ENCODE peak calls at places on chromosomes 3 and 15, in six cellular contexts. E is H9, Q is bronchial epithelial cell, G is neural crest cell, D is tibial nerve, U is AG09319. P is an unnamed sample.

GRCh38 chr3:197494366-197495058 is 61.3 kb downstream of the BDH1 start:
- DNase-seq in Q (peak; percentile 80), G (no peak), D (no peak), U (no peak), E (no peak), P (no peak)

GRCh38 chr3:112811150-112811884 is 35.3 kb downstream of the CD200R1L start:
- DNase-seq in G (no peak), E (no peak), Q (no peak), U (peak; percentile 68), D (peak; percentile 61), P (peak; percentile 56)

GRCh38 chr15:86624261-86625036 is 544.8 kb downstream of the AGBL1 start:
- DNase-seq in G (peak; percentile 14), Q (peak; percentile 92), U (peak; percentile 2), E (peak; percentile 88), D (no peak), P (peak; percentile 97)

GRCh38 chr3:50138266-50139230 is 16.6 kb upstream of the SEMA3F start:
- DNase-seq in E (peak; percentile 63), U (no peak), G (no peak), D (no peak), Q (peak; percentile 39), P (peak; percentile 34)

GRCh38 chr3:174387736-174388135 is 471.4 kb upstream of the NAALADL2 start:
- DNase-seq in E (no peak), Q (no peak), U (no peak), D (no peak), G (no peak), P (no peak)

GRCh38 chr3:12990781-12991480 is 82.3 kb downstream of the IQSEC1 start:
- DNase-seq in G (no peak), E (no peak), U (peak; percentile 15), Q (peak; percentile 47), D (no peak), P (no peak)

GRCh38 chr3:43286886-43287301 is 554 bp downstream of the SNRK start:
- DNase-seq in D (no peak), U (no peak), Q (peak; percentile 10), G (peak; percentile 11), E (no peak), P (peak; percentile 29)

GRCh38 chr3:87461443-87461842 is 185.1 kb upstream of the POU1F1 start:
- DNase-seq in E (no peak), U (no peak), G (no peak), D (no peak), Q (peak; percentile 92), P (peak; percentile 4)

GRCh38 chr3:186540444-186541226 is 3.5 kb downstream of the CRYGS start:
- DNase-seq in D (peak; percentile 91), E (peak; percentile 68), G (peak; percentile 68), Q (peak; percentile 83), U (peak; percentile 22), P (peak; percentile 89)

GRCh38 chr3:39750677-39751076 is 58.7 kb upstream of the MYRIP start:
- DNase-seq in Q (no peak), D (no peak), E (no peak), G (no peak), U (no peak), P (no peak)

GRCh38 chr3:189954733-189955665 is 165.7 kb downstream of the P3H2 start:
- DNase-seq in D (no peak), U (no peak), E (no peak), G (no peak), Q (peak; percentile 69), P (peak; percentile 47)

GRCh38 chr3:147930417-147930816 is 521.3 kb downstream of the ZIC1 start:
- DNase-seq in Q (peak; percentile 53), U (no peak), D (no peak), G (no peak), E (no peak), P (peak; percentile 17)

GRCh38 chr3:57787867-57788623 is 31.9 kb downstream of the SLMAP start:
- DNase-seq in E (no peak), Q (no peak), D (no peak), U (no peak), G (no peak), P (no peak)

GRCh38 chr3:129014793-129015345 is 13.8 kb downstream of the EFCC1 start:
- DNase-seq in G (no peak), D (no peak), U (no peak), Q (no peak), E (no peak), P (no peak)

GRCh38 chr3:188052229-188052965 is 101.6 kb upstream of the LPP start:
- DNase-seq in E (peak; percentile 73), Q (no peak), D (peak; percentile 82), U (no peak), G (peak; percentile 45), P (no peak)

DNA sequence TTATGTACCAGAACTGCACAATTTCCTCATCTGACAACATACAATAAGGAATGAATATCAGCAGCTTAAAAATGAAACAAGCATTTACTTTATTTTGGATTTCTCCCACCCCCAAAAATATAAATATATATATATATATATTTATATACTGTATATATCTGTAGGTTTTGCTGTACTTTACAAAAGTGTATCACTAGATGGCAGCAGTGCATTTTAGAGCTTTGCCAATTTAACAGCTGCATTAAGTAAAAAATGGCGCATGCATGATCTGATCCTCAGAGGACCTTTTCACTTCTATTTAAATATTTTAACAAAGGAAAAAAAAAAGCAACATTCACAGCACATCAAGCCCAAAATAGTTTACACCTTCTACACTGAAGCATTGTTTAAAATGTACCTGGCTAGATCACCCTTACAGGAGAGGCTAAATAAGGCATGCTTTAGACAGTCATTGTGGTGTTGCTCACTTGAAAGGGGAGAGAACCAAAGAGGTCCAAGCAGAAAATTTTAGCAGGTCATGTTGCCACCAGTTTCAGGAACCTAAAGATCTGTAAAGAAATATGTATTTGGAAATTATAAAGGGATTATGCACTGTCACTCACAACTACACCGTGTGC is 72.6 kb downstream of the NPTN start:
- DNase-seq in Q (peak; percentile 78), G (no peak), D (peak; percentile 36), E (no peak), U (peak; percentile 32), P (peak; percentile 72)
- TF ChIP-seq CTCF in Q (peak; percentile 30), G (peak; percentile 74), D (peak; percentile 30), E (peak; percentile 65), U (peak; percentile 51), P (peak; percentile 51)

GRCh38 chr3:99545941-99546580 is 92.3 kb upstream of the COL8A1 start:
- DNase-seq in D (no peak), Q (peak; percentile 22), E (no peak), U (no peak), G (no peak), P (peak; percentile 22)

GRCh38 chr3:99548674-99549073 is 89.7 kb upstream of the COL8A1 start:
- DNase-seq in G (no peak), Q (peak; percentile 71), D (no peak), U (no peak), E (no peak), P (no peak)

GRCh38 chr3:99549220-99549619 is 89.2 kb upstream of the COL8A1 start:
- DNase-seq in D (no peak), E (no peak), G (no peak), Q (no peak), U (no peak), P (no peak)

GRCh38 chr3:99551520-99551919 is 86.9 kb upstream of the COL8A1 start:
- DNase-seq in G (no peak), U (no peak), Q (no peak), D (no peak), E (no peak), P (no peak)

GRCh38 chr3:99549918-99550603 is 88.3 kb upstream of the COL8A1 start:
- DNase-seq in D (peak; percentile 49), U (no peak), Q (peak; percentile 84), G (no peak), E (no peak), P (peak; percentile 48)
- TF ChIP-seq CTCF in D (no peak), U (no peak), Q (no peak), G (no peak), E (no peak), P (no peak)

GRCh38 chr3:137105277-137105977 is 147.6 kb downstream of the IL20RB start:
- DNase-seq in D (peak; percentile 58), U (no peak), G (peak; percentile 39), E (no peak), Q (peak; percentile 55), P (peak; percentile 69)

GRCh38 chr3:137110392-137110996 is 152.7 kb downstream of the IL20RB start:
- DNase-seq in G (no peak), D (peak; percentile 17), E (no peak), Q (peak; percentile 31), U (no peak), P (peak; percentile 50)
- TF ChIP-seq CTCF in G (peak; percentile 79), D (peak; percentile 48), E (peak; percentile 82), Q (peak; percentile 63), U (peak; percentile 67), P (peak; percentile 77)

GRCh38 chr3:46076606-46077005 is 49.3 kb upstream of the XCR1 start:
- DNase-seq in G (no peak), D (no peak), Q (peak; percentile 14), E (no peak), U (no peak), P (peak; percentile 30)
- TF ChIP-seq CTCF in G (no peak), D (no peak), Q (no peak), E (no peak), U (peak; percentile 37), P (peak; percentile 13)

GRCh38 chr15:90214553-90215205 is 13.5 kb downstream of the SEMA4B start:
- DNase-seq in D (no peak), E (no peak), Q (no peak), U (no peak), G (no peak), P (no peak)
- TF ChIP-seq CTCF in D (no peak), E (peak; percentile 50), Q (peak; percentile 53), U (no peak), G (peak; percentile 42), P (peak; percentile 23)

GRCh38 chr3:29639621-29640290 is 358.9 kb downstream of the RBMS3 start:
- DNase-seq in E (no peak), Q (no peak), D (no peak), G (no peak), U (no peak), P (no peak)
- TF ChIP-seq CTCF in E (no peak), Q (no peak), D (no peak), G (no peak), U (no peak), P (no peak)

DNA sequence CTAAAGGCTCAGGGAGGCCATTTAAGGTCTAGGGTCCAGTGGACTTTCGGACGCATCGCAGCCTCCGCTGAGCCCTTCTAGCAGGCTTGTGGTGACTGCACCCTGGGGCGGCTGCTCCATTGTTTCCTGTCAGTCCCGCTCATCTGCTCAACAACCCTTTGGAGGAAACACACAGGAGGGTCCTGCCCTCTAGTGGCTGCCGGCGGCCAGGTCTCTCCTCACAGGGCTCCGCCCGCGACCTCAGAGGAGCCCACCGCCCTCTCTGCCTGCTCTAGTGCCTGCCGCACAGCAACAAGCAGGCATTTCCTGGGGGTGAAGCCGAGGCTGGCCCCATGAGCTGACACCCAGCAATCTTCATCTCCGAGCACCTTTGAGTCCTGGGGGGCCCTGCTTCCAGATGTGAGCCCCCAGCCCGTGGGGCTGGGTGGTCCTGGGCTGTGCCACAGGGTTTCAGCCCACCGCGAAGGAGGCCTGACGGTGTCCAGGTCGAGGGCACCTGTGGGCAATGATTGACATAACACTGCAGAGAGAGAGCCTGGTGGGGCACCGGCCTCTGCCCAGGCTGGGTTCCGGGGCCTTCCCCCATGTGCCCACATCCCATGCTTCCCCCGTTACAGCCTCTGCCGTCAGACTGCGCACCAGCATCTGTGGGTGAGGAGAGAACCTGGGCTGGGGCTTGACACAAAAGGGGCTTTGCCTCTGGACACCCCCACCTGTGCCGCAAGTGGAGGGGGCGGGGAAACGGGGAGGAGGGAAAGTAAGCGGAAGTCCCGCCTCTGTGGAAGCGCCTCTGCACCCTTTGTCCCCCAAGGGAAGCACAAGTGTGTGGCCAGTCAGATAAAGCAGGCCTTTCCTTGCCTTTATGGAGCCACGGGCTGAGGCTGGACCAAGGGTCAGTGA is 27.0 kb upstream of the SFMBT1 start:
- DNase-seq in Q (peak; percentile 63), U (peak; percentile 32), G (peak; percentile 93), D (peak; percentile 83), E (peak; percentile 95), P (peak; percentile 82)
- TF ChIP-seq CTCF in Q (peak; percentile 98), U (peak; percentile 98), G (peak; percentile 92), D (peak; percentile 97), E (peak; percentile 98), P (peak; percentile 89)